ENCODE peak calls at places on chromosomes 13 and 19, in ten cellular contexts. One of them, this sample, is unnamed.

GRCh38 chr13:21871302-21871862 is 200.5 kb downstream of the FGF9 start:
- DNase-seq in naive thymus-derived CD4-positive, alpha-beta T cell: no peak
- DNase-seq in fibroblast of pulmonary artery: no peak
- DNase-seq in PC-3: no peak
- DNase-seq in CD8-positive, alpha-beta T cell: no peak
- DNase-seq in upper lobe of right lung: no peak
- DNase-seq in RWPE2: no peak
- DNase-seq in MG63: no peak
- DNase-seq in prostate gland: no peak
- DNase-seq in mesenchymal stem cell: no peak
- DNase-seq in this sample: no peak

GRCh38 chr19:33456076-33456844 is 65.3 kb downstream of the PEPD start:
- DNase-seq in CD8-positive, alpha-beta T cell: no peak
- DNase-seq in MG63: no peak
- DNase-seq in PC-3: no peak
- DNase-seq in RWPE2: peak
- DNase-seq in upper lobe of right lung: peak
- DNase-seq in naive thymus-derived CD4-positive, alpha-beta T cell: no peak
- DNase-seq in mesenchymal stem cell: no peak
- DNase-seq in fibroblast of pulmonary artery: no peak
- DNase-seq in prostate gland: no peak
- DNase-seq in this sample: no peak

GRCh38 chr13:31755803-31756212 is 16.5 kb downstream of the RXFP2 start:
- DNase-seq in mesenchymal stem cell: peak
- DNase-seq in PC-3: no peak
- DNase-seq in naive thymus-derived CD4-positive, alpha-beta T cell: no peak
- DNase-seq in fibroblast of pulmonary artery: no peak
- DNase-seq in RWPE2: no peak
- DNase-seq in prostate gland: no peak
- DNase-seq in CD8-positive, alpha-beta T cell: no peak
- DNase-seq in upper lobe of right lung: no peak
- DNase-seq in MG63: peak
- DNase-seq in this sample: peak

GRCh38 chr13:91572944-91573535 is 174.6 kb downstream of the GPC5 start:
- DNase-seq in fibroblast of pulmonary artery: no peak
- DNase-seq in RWPE2: no peak
- DNase-seq in upper lobe of right lung: no peak
- DNase-seq in CD8-positive, alpha-beta T cell: no peak
- DNase-seq in prostate gland: no peak
- DNase-seq in MG63: no peak
- DNase-seq in PC-3: peak
- DNase-seq in naive thymus-derived CD4-positive, alpha-beta T cell: no peak
- DNase-seq in mesenchymal stem cell: no peak
- DNase-seq in this sample: no peak

GRCh38 chr13:93496985-93497673 is 270.5 kb downstream of the GPC6 start:
- DNase-seq in PC-3: no peak
- DNase-seq in MG63: no peak
- DNase-seq in CD8-positive, alpha-beta T cell: no peak
- DNase-seq in fibroblast of pulmonary artery: no peak
- DNase-seq in mesenchymal stem cell: peak
- DNase-seq in upper lobe of right lung: no peak
- DNase-seq in prostate gland: no peak
- DNase-seq in RWPE2: no peak
- DNase-seq in naive thymus-derived CD4-positive, alpha-beta T cell: no peak
- DNase-seq in this sample: no peak

GRCh38 chr19:41411682-41412265 is 14.2 kb downstream of the BCKDHA start:
- DNase-seq in naive thymus-derived CD4-positive, alpha-beta T cell: no peak
- DNase-seq in RWPE2: no peak
- DNase-seq in PC-3: no peak
- DNase-seq in prostate gland: peak
- DNase-seq in upper lobe of right lung: no peak
- DNase-seq in fibroblast of pulmonary artery: no peak
- DNase-seq in mesenchymal stem cell: no peak
- DNase-seq in MG63: peak
- DNase-seq in CD8-positive, alpha-beta T cell: no peak
- DNase-seq in this sample: no peak

GRCh38 chr13:94232956-94233355 is 246.5 kb downstream of the DCT start:
- DNase-seq in fibroblast of pulmonary artery: peak
- DNase-seq in MG63: no peak
- DNase-seq in mesenchymal stem cell: no peak
- DNase-seq in naive thymus-derived CD4-positive, alpha-beta T cell: no peak
- DNase-seq in RWPE2: no peak
- DNase-seq in CD8-positive, alpha-beta T cell: no peak
- DNase-seq in prostate gland: no peak
- DNase-seq in PC-3: no peak
- DNase-seq in upper lobe of right lung: no peak
- DNase-seq in this sample: peak

GRCh38 chr19:57099199-57099661 is 20.6 kb upstream of the USP29 start:
- DNase-seq in fibroblast of pulmonary artery: peak
- DNase-seq in MG63: peak
- DNase-seq in naive thymus-derived CD4-positive, alpha-beta T cell: peak
- DNase-seq in PC-3: peak
- DNase-seq in CD8-positive, alpha-beta T cell: peak
- DNase-seq in mesenchymal stem cell: no peak
- DNase-seq in prostate gland: peak
- DNase-seq in RWPE2: no peak
- DNase-seq in upper lobe of right lung: peak
- DNase-seq in this sample: peak

GRCh38 chr13:58921129-58921528 is 1242.6 kb downstream of the DIAPH3 start:
- DNase-seq in mesenchymal stem cell: no peak
- DNase-seq in MG63: no peak
- DNase-seq in PC-3: no peak
- DNase-seq in CD8-positive, alpha-beta T cell: no peak
- DNase-seq in upper lobe of right lung: no peak
- DNase-seq in naive thymus-derived CD4-positive, alpha-beta T cell: no peak
- DNase-seq in fibroblast of pulmonary artery: no peak
- DNase-seq in prostate gland: no peak
- DNase-seq in RWPE2: no peak
- DNase-seq in this sample: no peak

GRCh38 chr19:5313307-5313706 is 27.3 kb downstream of the PTPRS start:
- DNase-seq in naive thymus-derived CD4-positive, alpha-beta T cell: no peak
- DNase-seq in RWPE2: no peak
- DNase-seq in MG63: no peak
- DNase-seq in CD8-positive, alpha-beta T cell: no peak
- DNase-seq in mesenchymal stem cell: no peak
- DNase-seq in prostate gland: no peak
- DNase-seq in PC-3: no peak
- DNase-seq in upper lobe of right lung: no peak
- DNase-seq in fibroblast of pulmonary artery: no peak
- DNase-seq in this sample: no peak

GRCh38 chr13:46058268-46058667 is 5.7 kb upstream of the ZC3H13 start:
- DNase-seq in upper lobe of right lung: no peak
- DNase-seq in prostate gland: no peak
- DNase-seq in PC-3: no peak
- DNase-seq in RWPE2: no peak
- DNase-seq in MG63: no peak
- DNase-seq in fibroblast of pulmonary artery: no peak
- DNase-seq in naive thymus-derived CD4-positive, alpha-beta T cell: no peak
- DNase-seq in CD8-positive, alpha-beta T cell: no peak
- DNase-seq in mesenchymal stem cell: no peak
- DNase-seq in this sample: no peak

GRCh38 chr19:33196446-33197193 is 2.5 kb downstream of the LRP3 start:
- DNase-seq in CD8-positive, alpha-beta T cell: no peak
- DNase-seq in fibroblast of pulmonary artery: no peak
- DNase-seq in MG63: no peak
- DNase-seq in PC-3: no peak
- DNase-seq in mesenchymal stem cell: no peak
- DNase-seq in upper lobe of right lung: no peak
- DNase-seq in prostate gland: no peak
- DNase-seq in naive thymus-derived CD4-positive, alpha-beta T cell: no peak
- DNase-seq in RWPE2: no peak
- DNase-seq in this sample: no peak

GRCh38 chr19:934865-935422 is 9.1 kb downstream of the ARID3A start:
- DNase-seq in upper lobe of right lung: peak
- DNase-seq in PC-3: peak
- DNase-seq in CD8-positive, alpha-beta T cell: no peak
- DNase-seq in prostate gland: peak
- DNase-seq in mesenchymal stem cell: no peak
- DNase-seq in fibroblast of pulmonary artery: peak
- DNase-seq in RWPE2: no peak
- DNase-seq in naive thymus-derived CD4-positive, alpha-beta T cell: no peak
- DNase-seq in MG63: peak
- DNase-seq in this sample: peak

GRCh38 chr19:1864480-1865171 is 1.2 kb upstream of the KLF16 start:
- DNase-seq in PC-3: peak
- DNase-seq in naive thymus-derived CD4-positive, alpha-beta T cell: no peak
- DNase-seq in fibroblast of pulmonary artery: peak
- DNase-seq in mesenchymal stem cell: peak
- DNase-seq in upper lobe of right lung: peak
- DNase-seq in RWPE2: no peak
- DNase-seq in MG63: peak
- DNase-seq in CD8-positive, alpha-beta T cell: peak
- DNase-seq in prostate gland: peak
- DNase-seq in this sample: peak

GRCh38 chr19:30361107-30361447 is 11.1 kb upstream of the ZNF536 start:
- DNase-seq in PC-3: no peak
- DNase-seq in RWPE2: no peak
- DNase-seq in prostate gland: no peak
- DNase-seq in MG63: no peak
- DNase-seq in fibroblast of pulmonary artery: no peak
- DNase-seq in CD8-positive, alpha-beta T cell: no peak
- DNase-seq in upper lobe of right lung: no peak
- DNase-seq in naive thymus-derived CD4-positive, alpha-beta T cell: no peak
- DNase-seq in mesenchymal stem cell: no peak
- DNase-seq in this sample: no peak

DNA sequence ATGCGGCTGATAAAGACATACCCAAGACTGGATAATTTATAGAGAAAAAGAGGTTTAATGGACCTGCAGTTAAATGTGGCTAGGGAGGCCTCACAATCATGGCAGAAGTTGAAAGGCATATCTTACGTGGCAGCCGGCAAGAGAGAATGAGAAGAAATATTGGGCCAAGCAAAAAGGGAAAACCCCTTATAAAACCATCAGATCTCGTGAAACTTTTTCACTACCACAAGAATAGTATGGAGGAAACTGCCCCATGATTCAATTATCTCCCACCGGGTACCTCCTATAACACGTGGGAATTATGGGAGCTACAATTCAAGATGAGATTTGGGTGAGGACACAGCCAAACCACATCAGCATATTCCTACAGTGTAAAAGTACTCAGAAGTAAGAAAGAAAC is 4.7 kb upstream of the KBTBD7 start:
- DNase-seq in prostate gland: no peak
- DNase-seq in PC-3: no peak
- DNase-seq in MG63: no peak
- DNase-seq in upper lobe of right lung: no peak
- DNase-seq in RWPE2: no peak
- DNase-seq in fibroblast of pulmonary artery: no peak
- DNase-seq in mesenchymal stem cell: no peak
- DNase-seq in CD8-positive, alpha-beta T cell: no peak
- DNase-seq in naive thymus-derived CD4-positive, alpha-beta T cell: no peak
- DNase-seq in this sample: no peak
- H3K4me3 ChIP-seq in prostate gland: no peak
- H3K4me3 ChIP-seq in PC-3: no peak
- H3K4me3 ChIP-seq in MG63: no peak
- H3K4me3 ChIP-seq in upper lobe of right lung: no peak
- H3K4me3 ChIP-seq in RWPE2: no peak
- H3K4me3 ChIP-seq in fibroblast of pulmonary artery: no peak
- H3K4me3 ChIP-seq in mesenchymal stem cell: no peak
- H3K4me3 ChIP-seq in CD8-positive, alpha-beta T cell: no peak
- H3K4me3 ChIP-seq in naive thymus-derived CD4-positive, alpha-beta T cell: no peak
- H3K4me3 ChIP-seq in this sample: no peak

DNA sequence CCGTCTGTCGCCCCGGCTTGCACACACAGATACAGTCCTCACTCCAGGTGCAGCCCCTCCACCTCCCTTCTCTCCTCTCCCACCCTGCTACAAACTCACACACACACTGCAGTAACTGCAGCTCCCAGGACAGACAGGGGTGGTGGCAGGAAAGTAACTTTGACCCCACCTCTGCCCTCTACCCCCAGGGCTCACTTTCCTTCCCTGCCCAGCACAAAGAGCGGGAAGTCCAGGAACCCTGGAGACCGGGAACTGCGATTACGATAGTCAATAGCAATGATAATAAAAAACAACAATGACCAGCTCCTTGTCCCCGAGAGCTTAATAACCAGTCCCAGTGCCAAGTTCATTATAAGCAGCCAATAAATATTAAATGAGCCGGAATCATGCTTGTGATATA is at the start of gene CEACAM20:
- DNase-seq in CD8-positive, alpha-beta T cell: no peak
- DNase-seq in fibroblast of pulmonary artery: no peak
- DNase-seq in PC-3: no peak
- DNase-seq in RWPE2: no peak
- DNase-seq in MG63: no peak
- DNase-seq in prostate gland: no peak
- DNase-seq in upper lobe of right lung: no peak
- DNase-seq in naive thymus-derived CD4-positive, alpha-beta T cell: no peak
- DNase-seq in mesenchymal stem cell: no peak
- DNase-seq in this sample: no peak
- H3K4me3 ChIP-seq in CD8-positive, alpha-beta T cell: no peak
- H3K4me3 ChIP-seq in fibroblast of pulmonary artery: no peak
- H3K4me3 ChIP-seq in PC-3: no peak
- H3K4me3 ChIP-seq in RWPE2: no peak
- H3K4me3 ChIP-seq in MG63: no peak
- H3K4me3 ChIP-seq in prostate gland: no peak
- H3K4me3 ChIP-seq in upper lobe of right lung: no peak
- H3K4me3 ChIP-seq in naive thymus-derived CD4-positive, alpha-beta T cell: no peak
- H3K4me3 ChIP-seq in mesenchymal stem cell: no peak
- H3K4me3 ChIP-seq in this sample: no peak

DNA sequence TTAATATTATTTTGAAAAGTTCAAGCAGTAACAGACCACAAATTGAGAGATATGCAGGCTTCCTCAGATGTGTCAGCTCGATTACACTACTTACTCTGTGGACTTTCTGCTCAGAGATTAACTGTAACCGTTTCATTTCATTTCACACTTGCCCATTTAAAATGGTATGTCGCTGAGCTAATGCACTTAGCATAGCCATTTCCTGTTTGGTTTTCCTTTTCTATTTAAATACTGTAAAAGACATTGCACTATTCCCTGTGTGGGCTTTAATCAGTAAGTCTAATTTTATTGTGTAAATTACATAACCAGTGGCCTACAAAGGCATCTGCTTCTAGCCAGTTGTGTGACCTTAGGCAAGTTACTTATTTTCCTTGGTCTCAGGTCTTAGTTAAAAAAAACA is 237.6 kb downstream of the LACC1 start:
- DNase-seq in naive thymus-derived CD4-positive, alpha-beta T cell: no peak
- DNase-seq in MG63: no peak
- DNase-seq in mesenchymal stem cell: peak
- DNase-seq in CD8-positive, alpha-beta T cell: no peak
- DNase-seq in prostate gland: no peak
- DNase-seq in PC-3: no peak
- DNase-seq in RWPE2: no peak
- DNase-seq in upper lobe of right lung: no peak
- DNase-seq in fibroblast of pulmonary artery: peak
- DNase-seq in this sample: peak
- H3K4me3 ChIP-seq in naive thymus-derived CD4-positive, alpha-beta T cell: no peak
- H3K4me3 ChIP-seq in MG63: no peak
- H3K4me3 ChIP-seq in mesenchymal stem cell: no peak
- H3K4me3 ChIP-seq in CD8-positive, alpha-beta T cell: no peak
- H3K4me3 ChIP-seq in prostate gland: no peak
- H3K4me3 ChIP-seq in PC-3: no peak
- H3K4me3 ChIP-seq in RWPE2: no peak
- H3K4me3 ChIP-seq in upper lobe of right lung: no peak
- H3K4me3 ChIP-seq in fibroblast of pulmonary artery: no peak
- H3K4me3 ChIP-seq in this sample: no peak

DNA sequence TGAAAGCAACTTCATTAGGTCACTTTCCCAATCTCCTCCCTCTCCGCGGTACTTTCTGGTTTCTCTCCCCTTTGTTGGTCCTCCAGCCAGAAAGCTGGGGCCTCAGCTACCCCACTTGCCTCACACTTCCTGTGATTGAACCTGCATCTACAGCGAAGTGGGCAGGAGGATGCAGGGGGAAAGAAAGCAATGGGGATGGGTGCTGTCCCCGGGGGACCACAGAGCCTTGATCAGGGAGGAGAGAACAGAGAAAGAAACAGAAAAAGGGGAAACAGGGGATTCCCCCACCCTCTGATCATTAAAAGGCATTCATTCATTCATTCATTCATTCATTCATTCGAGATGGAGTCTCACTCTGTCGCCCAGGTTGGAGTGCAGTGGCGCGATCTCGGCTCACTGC is 74.2 kb downstream of the TRPM4 start:
- DNase-seq in naive thymus-derived CD4-positive, alpha-beta T cell: no peak
- DNase-seq in prostate gland: no peak
- DNase-seq in mesenchymal stem cell: no peak
- DNase-seq in PC-3: no peak
- DNase-seq in CD8-positive, alpha-beta T cell: no peak
- DNase-seq in RWPE2: no peak
- DNase-seq in upper lobe of right lung: no peak
- DNase-seq in fibroblast of pulmonary artery: no peak
- DNase-seq in MG63: no peak
- DNase-seq in this sample: no peak
- H3K4me3 ChIP-seq in naive thymus-derived CD4-positive, alpha-beta T cell: no peak
- H3K4me3 ChIP-seq in prostate gland: no peak
- H3K4me3 ChIP-seq in mesenchymal stem cell: no peak
- H3K4me3 ChIP-seq in PC-3: no peak
- H3K4me3 ChIP-seq in CD8-positive, alpha-beta T cell: no peak
- H3K4me3 ChIP-seq in RWPE2: no peak
- H3K4me3 ChIP-seq in upper lobe of right lung: no peak
- H3K4me3 ChIP-seq in fibroblast of pulmonary artery: no peak
- H3K4me3 ChIP-seq in MG63: no peak
- H3K4me3 ChIP-seq in this sample: no peak